ENCODE peak calls at places on chromosomes 6 and 20, in seven cellular contexts. D is gastrocnemius medialis, B is A549, Y is HCT116, L is adrenal gland, G is tibial nerve, E is suprapubic skin. R is an unnamed sample.

GRCh38 chr6:138403324-138403800 is 661 bp upstream of the HEBP2 start:
- DNase-seq in B (peak), E (peak), G (no peak), L (peak), Y (no peak), D (peak), R (peak)

GRCh38 chr20:41072919-41073318 is 44.3 kb downstream of the TOP1 start:
- DNase-seq in G (no peak), E (no peak), D (no peak), L (no peak), B (no peak), Y (no peak), R (no peak)

GRCh38 chr6:158849899-158850806 is 31.0 kb upstream of the EZR start:
- DNase-seq in D (no peak), Y (peak), E (no peak), L (no peak), B (peak), G (no peak), R (no peak)

GRCh38 chr6:79797912-79798311 is 149.4 kb downstream of the ELOVL4 start:
- DNase-seq in G (no peak), L (no peak), B (no peak), D (no peak), E (no peak), Y (no peak), R (no peak)

GRCh38 chr20:10634683-10635411 is 39.0 kb downstream of the JAG1 start:
- DNase-seq in Y (no peak), E (no peak), B (no peak), L (no peak), G (no peak), D (no peak), R (no peak)

GRCh38 chr6:53412316-53412715 is 63.6 kb upstream of the ELOVL5 start:
- DNase-seq in L (no peak), D (no peak), E (no peak), G (no peak), Y (no peak), B (no peak), R (no peak)

GRCh38 chr6:75204959-75205775 is 686 bp downstream of the COL12A1 start:
- DNase-seq in B (peak), G (peak), E (peak), D (no peak), Y (no peak), L (no peak), R (peak)

GRCh38 chr6:149864578-149865535 is 698 bp upstream of the LRP11 start:
- DNase-seq in D (no peak), G (no peak), E (no peak), L (peak), Y (no peak), B (peak), R (no peak)

GRCh38 chr6:77415706-77416105 is 47.6 kb downstream of the HTR1B start:
- DNase-seq in Y (no peak), B (no peak), L (no peak), G (no peak), D (no peak), E (no peak), R (no peak)

GRCh38 chr6:154466971-154467679 is 43.4 kb downstream of the CNKSR3 start:
- DNase-seq in L (no peak), Y (no peak), B (no peak), E (no peak), G (no peak), D (no peak), R (no peak)

GRCh38 chr6:161011509-161012480 is 20.2 kb downstream of the MAP3K4 start:
- DNase-seq in E (no peak), G (no peak), D (no peak), L (no peak), Y (no peak), B (no peak), R (no peak)

GRCh38 chr20:46206025-46206424 is 87.9 kb downstream of the CD40 start:
- DNase-seq in Y (no peak), D (peak), L (peak), G (no peak), B (peak), E (no peak), R (no peak)

GRCh38 chr6:112956696-112957525 is 609.8 kb downstream of the RFPL4B start:
- DNase-seq in Y (no peak), G (no peak), D (no peak), B (no peak), E (no peak), L (no peak), R (no peak)

GRCh38 chr20:22245139-22245538 is 339.2 kb downstream of the FOXA2 start:
- DNase-seq in G (no peak), L (no peak), B (no peak), Y (no peak), E (no peak), D (no peak), R (no peak)

GRCh38 chr6:37172991-37173572 is 3.1 kb downstream of the PIM1 start:
- DNase-seq in B (no peak), E (no peak), G (no peak), D (no peak), Y (no peak), L (no peak), R (no peak)

GRCh38 chr6:37170273-37171140 is 555 bp downstream of the PIM1 start:
- DNase-seq in D (peak), B (peak), G (no peak), L (peak), Y (no peak), E (peak), R (peak)

GRCh38 chr6:37173573-37174195 is 3.7 kb downstream of the PIM1 start:
- DNase-seq in D (no peak), L (no peak), B (no peak), Y (no peak), G (no peak), E (no peak), R (no peak)

GRCh38 chr6:37171141-37171969 is 1.4 kb downstream of the PIM1 start:
- DNase-seq in D (peak), E (peak), B (no peak), L (peak), Y (no peak), G (peak), R (no peak)

DNA sequence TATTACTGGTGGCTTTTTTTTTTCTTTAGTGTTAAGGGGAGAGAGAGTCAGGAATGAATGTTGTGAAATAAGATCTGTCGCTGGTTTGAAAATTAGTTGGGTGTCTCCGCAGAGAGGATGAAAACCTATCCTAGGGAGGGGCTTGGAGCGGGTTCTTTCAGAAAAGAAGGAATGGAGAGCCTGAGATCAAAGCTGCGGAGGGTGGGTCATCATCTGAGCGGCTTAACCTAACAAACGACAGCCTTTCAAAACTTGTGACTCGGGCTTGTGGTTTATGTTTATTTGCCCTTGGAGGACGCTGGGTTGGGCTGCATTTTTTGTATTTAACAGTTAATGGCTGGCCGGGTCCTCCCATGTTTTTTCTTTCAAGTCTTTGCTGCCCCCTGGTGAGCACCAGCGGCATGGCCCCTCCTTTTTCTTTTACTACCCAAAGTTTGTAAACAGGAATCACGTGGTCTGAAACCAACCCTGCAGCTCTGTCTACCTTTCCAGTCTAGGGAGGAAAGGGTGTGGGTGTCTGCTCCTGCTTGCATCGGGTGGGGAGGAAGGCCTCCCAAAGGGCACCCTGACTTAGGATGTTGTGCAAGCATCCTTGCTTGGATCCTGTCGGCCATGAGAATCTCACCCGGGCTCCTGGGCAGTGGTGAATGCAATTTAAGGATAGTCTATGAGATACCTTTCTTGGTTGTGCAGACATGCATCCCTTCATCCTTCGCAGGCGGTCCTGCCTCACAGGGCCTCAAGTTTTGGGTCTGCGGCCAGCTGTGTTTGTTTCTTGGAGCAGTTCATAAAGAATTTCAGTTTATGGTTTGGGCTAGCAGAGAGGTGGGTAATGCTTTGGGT is 2.2 kb downstream of the PIM1 start:
- DNase-seq in Y (peak), E (peak), B (peak), D (peak), G (peak), L (peak), R (peak)
- TF ChIP-seq POLR2A in Y (no peak), E (no peak), B (no peak), D (peak), G (no peak), L (peak), R (no peak)

GRCh38 chr20:62967628-62968351 is 15.3 kb downstream of the SLC17A9 start:
- DNase-seq in B (no peak), L (no peak), E (no peak), Y (no peak), G (no peak), D (no peak), R (no peak)
- TF ChIP-seq POLR2A in B (no peak), L (no peak), E (no peak), Y (no peak), G (no peak), D (no peak), R (no peak)

DNA sequence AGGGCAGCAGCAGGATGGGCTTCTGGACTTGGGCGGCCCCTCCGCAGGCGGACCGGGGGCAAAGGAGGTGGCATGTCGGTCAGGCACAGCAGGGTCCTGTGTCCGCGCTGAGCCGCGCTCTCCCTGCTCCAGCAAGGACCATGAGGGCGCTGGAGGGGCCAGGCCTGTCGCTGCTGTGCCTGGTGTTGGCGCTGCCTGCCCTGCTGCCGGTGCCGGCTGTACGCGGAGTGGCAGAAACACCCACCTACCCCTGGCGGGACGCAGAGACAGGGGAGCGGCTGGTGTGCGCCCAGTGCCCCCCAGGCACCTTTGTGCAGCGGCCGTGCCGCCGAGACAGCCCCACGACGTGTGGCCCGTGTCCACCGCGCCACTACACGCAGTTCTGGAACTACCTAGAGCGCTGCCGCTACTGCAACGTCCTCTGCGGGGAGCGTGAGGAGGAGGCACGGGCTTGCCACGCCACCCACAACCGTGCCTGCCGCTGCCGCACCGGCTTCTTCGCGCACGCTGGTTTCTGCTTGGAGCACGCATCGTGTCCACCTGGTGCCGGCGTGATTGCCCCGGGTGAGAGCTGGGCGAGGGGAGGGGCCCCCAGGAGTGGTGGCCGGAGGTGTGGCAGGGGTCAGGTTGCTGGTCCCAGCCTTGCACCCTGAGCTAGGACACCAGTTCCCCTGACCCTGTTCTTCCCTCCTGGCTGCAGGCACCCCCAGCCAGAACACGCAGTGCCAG is at the start of gene TNFRSF6B:
- DNase-seq in E (peak), B (no peak), D (no peak), L (peak), Y (no peak), G (no peak), R (peak)
- TF ChIP-seq POLR2A in E (no peak), B (no peak), D (no peak), L (no peak), Y (peak), G (no peak), R (peak)

GRCh38 chr6:100904316-100904715 is 23.2 kb upstream of the ASCC3 start:
- DNase-seq in L (no peak), Y (no peak), B (no peak), D (no peak), G (no peak), E (no peak), R (no peak)
- TF ChIP-seq POLR2A in L (no peak), Y (no peak), B (no peak), D (no peak), G (no peak), E (no peak), R (no peak)

DNA sequence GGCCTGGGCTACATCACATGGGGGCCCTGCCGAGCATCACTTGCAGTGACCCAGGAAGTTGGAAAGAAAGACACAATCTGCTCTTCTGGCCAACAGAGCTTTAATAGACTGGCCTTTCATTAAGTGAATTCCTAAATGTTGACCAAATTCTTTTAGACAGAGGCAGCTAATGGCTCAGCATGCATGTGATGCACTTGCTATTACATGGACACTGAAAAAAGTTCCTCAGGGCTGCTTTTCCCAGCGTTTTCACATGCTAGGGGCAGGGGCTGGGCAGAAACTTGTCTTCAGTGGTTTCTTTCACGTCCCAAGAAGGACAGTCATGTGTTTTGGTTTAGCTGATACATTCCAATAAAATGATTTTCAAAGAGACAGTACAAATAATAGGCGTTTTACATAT is 651.0 kb upstream of the SLC35B3 start:
- DNase-seq in G (no peak), B (no peak), Y (no peak), L (no peak), D (no peak), E (no peak), R (no peak)
- TF ChIP-seq POLR2A in G (no peak), B (no peak), Y (no peak), L (no peak), D (no peak), E (no peak), R (no peak)

GRCh38 chr6:110216140-110216539 is 35.9 kb downstream of the CDC40 start:
- DNase-seq in B (no peak), L (no peak), G (no peak), Y (no peak), D (no peak), E (no peak), R (no peak)
- TF ChIP-seq POLR2A in B (no peak), L (no peak), G (no peak), Y (no peak), D (no peak), E (no peak), R (no peak)

GRCh38 chr6:21756487-21756886 is 162.9 kb downstream of the SOX4 start:
- DNase-seq in E (no peak), L (no peak), D (no peak), G (no peak), B (no peak), Y (no peak), R (no peak)

GRCh38 chr6:21754891-21755290 is 161.3 kb downstream of the SOX4 start:
- DNase-seq in B (peak), Y (peak), E (no peak), G (no peak), D (no peak), L (no peak), R (no peak)

GRCh38 chr6:21752054-21752811 is 158.7 kb downstream of the SOX4 start:
- DNase-seq in Y (no peak), G (no peak), E (no peak), B (no peak), L (no peak), D (no peak), R (no peak)

GRCh38 chr6:21751608-21752007 is 158.1 kb downstream of the SOX4 start:
- DNase-seq in B (no peak), D (no peak), E (no peak), G (no peak), L (no peak), Y (no peak), R (no peak)

DNA sequence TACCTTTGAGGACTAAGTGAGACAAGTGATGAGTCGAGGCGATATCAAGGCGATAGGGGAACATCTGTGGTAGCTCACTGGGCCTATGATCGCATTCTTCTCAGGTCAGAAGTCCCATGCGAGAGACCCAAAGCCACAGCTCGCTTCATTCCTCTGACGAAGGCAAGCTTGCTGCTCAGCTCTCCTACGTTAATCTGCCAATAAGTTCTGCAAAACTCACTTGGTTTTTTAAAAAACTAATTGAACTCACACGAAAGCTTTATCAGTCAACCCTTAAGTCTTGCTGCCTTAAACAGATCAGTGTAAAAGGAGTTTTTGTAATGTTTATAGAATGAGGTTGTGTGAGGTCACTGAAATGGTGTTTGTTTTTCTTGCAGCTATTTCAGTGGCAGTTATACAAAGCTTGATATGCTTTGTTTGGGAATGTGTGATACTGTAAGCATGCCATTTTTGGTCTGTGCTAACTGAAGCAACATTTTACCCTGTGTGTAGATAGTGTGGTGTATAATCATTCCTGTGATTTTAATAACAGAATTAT is 160.1 kb downstream of the SOX4 start:
- DNase-seq in B (no peak), G (no peak), Y (no peak), E (no peak), D (no peak), L (no peak), R (no peak)
- TF ChIP-seq POLR2A in B (no peak), G (no peak), Y (no peak), E (no peak), D (no peak), L (no peak), R (no peak)

R was measured in GM12892.